ENCODE peak calls at places on chromosomes 1 and 21, in five cellular contexts. D is GM12865, B is activated T-helper 1 cell treated with Interleukin-2 at 50 U/mL for 16 hours, G is anterior cingulate cortex, S is cardiac fibroblast. P is an unnamed sample.

GRCh38 chr1:30106125-30106524 is 617.3 kb downstream of the MATN1 start:
- DNase-seq in D (peak; percentile 29), G (no peak), B (no peak), S (no peak), P (no peak)

GRCh38 chr1:179288977-179289376 is 4.6 kb upstream of the SOAT1 start:
- DNase-seq in S (no peak), G (no peak), B (no peak), D (no peak), P (no peak)

GRCh38 chr1:224641030-224641429 is 24.9 kb downstream of the CNIH3 start:
- DNase-seq in B (no peak), D (peak; percentile 54), S (no peak), G (no peak), P (no peak)

GRCh38 chr1:74611887-74612286 is 61.7 kb downstream of the ERICH3 start:
- DNase-seq in D (peak; percentile 42), G (no peak), S (no peak), B (no peak), P (no peak)

GRCh38 chr1:6831368-6831767 is 46.1 kb downstream of the CAMTA1 start:
- DNase-seq in D (no peak), G (no peak), B (no peak), S (peak; percentile 9), P (no peak)

GRCh38 chr1:182141040-182141439 is 79.5 kb upstream of the ZNF648 start:
- DNase-seq in D (no peak), B (no peak), S (no peak), G (no peak), P (no peak)

GRCh38 chr1:43143441-43143888 is 28.6 kb downstream of the EBNA1BP2 start:
- DNase-seq in S (peak; percentile 22), B (no peak), D (peak; percentile 25), G (no peak), P (no peak)

GRCh38 chr1:234851450-234852438 is 241.8 kb upstream of the IRF2BP2 start:
- DNase-seq in B (no peak), D (peak; percentile 72), S (peak; percentile 36), G (no peak), P (no peak)

GRCh38 chr1:163471766-163472165 is 150.0 kb downstream of the NUF2 start:
- DNase-seq in D (no peak), S (no peak), B (no peak), G (no peak), P (no peak)

GRCh38 chr1:10302416-10302815 is 92.0 kb downstream of the KIF1B start:
- DNase-seq in D (no peak), G (no peak), B (no peak), S (no peak), P (no peak)

GRCh38 chr1:239730378-239730777 is 344.0 kb downstream of the CHRM3 start:
- DNase-seq in S (no peak), G (no peak), D (no peak), B (no peak), P (no peak)

GRCh38 chr1:68917456-68917855 is 420.6 kb upstream of the DEPDC1 start:
- DNase-seq in B (no peak), G (no peak), D (no peak), S (no peak), P (no peak)

GRCh38 chr1:211534545-211535291 is 42.8 kb upstream of the RD3 start:
- DNase-seq in D (no peak), G (no peak), B (no peak), S (no peak), P (no peak)

GRCh38 chr1:227066999-227067398 is 126.9 kb downstream of the COQ8A start:
- DNase-seq in D (no peak), S (no peak), B (no peak), G (no peak), P (peak; percentile 81)

GRCh38 chr1:47440849-47441170 is 3.0 kb downstream of the FOXD2 start:
- DNase-seq in B (no peak), D (no peak), S (no peak), G (no peak), P (no peak)

GRCh38 chr1:178486100-178487069 is 10.4 kb downstream of the CLEC20A start:
- DNase-seq in G (no peak), D (no peak), S (no peak), B (no peak), P (no peak)

GRCh38 chr1:152186556-152187285 is 27.7 kb upstream of the RPTN start:
- DNase-seq in S (no peak), B (no peak), D (no peak), G (no peak), P (no peak)

GRCh38 chr21:38951095-38951745 is 145.5 kb downstream of the ETS2 start:
- DNase-seq in B (no peak), D (no peak), G (no peak), S (peak; percentile 29), P (no peak)

GRCh38 chr1:168610111-168610510 is 33.7 kb downstream of the XCL1 start:
- DNase-seq in D (no peak), S (no peak), G (no peak), B (no peak), P (no peak)

GRCh38 chr1:117842408-117843170 is 86.8 kb downstream of the GDAP2 start:
- DNase-seq in D (peak; percentile 9), G (no peak), S (no peak), B (no peak), P (no peak)

GRCh38 chr1:228102791-228103620 is at the start of gene C1orf35:
- DNase-seq in D (peak; percentile 94), S (peak; percentile 93), B (peak; percentile 90), G (peak; percentile 83), P (peak; percentile 81)

GRCh38 chr21:27581168-27581567 is 614.3 kb upstream of the ADAMTS5 start:
- DNase-seq in S (peak; percentile 61), D (no peak), G (no peak), B (no peak), P (no peak)

GRCh38 chr21:18369115-18369514 is 34.5 kb downstream of the TMPRSS15 start:
- DNase-seq in G (no peak), S (no peak), B (no peak), D (peak; percentile 6), P (no peak)

GRCh38 chr21:36909423-36909822 is 57.0 kb downstream of the HLCS start:
- DNase-seq in B (no peak), G (no peak), S (no peak), D (no peak), P (no peak)

GRCh38 chr1:240967070-240967724 is 355.2 kb upstream of the GREM2 start:
- DNase-seq in S (peak; percentile 58), G (no peak), B (no peak), D (no peak), P (no peak)

GRCh38 chr1:33300673-33301072 is 20.2 kb downstream of the A3GALT2 start:
- DNase-seq in G (no peak), D (no peak), S (peak; percentile 84), B (no peak), P (no peak)

GRCh38 chr1:33097137-33097611 is 16.2 kb downstream of the AZIN2 start:
- DNase-seq in B (no peak), G (no peak), S (peak; percentile 59), D (no peak), P (no peak)

GRCh38 chr1:47213230-47213676 is 18.8 kb downstream of the TAL1 start:
- DNase-seq in G (no peak), B (no peak), D (no peak), S (no peak), P (no peak)

GRCh38 chr1:151621351-151621750 is 9.5 kb downstream of the SNX27 start:
- DNase-seq in G (no peak), S (no peak), B (no peak), D (no peak), P (no peak)